ENCODE peak calls at places on chromosomes 3 and 15, in five cellular contexts. S is activated naive CD4-positive, alpha-beta T cell; K is stomach; X is EH; G is stimulated activated CD8-positive, alpha-beta memory T cell treated with anti-CD3 and anti-CD28 coated beads, Interleukin-7, amount 100 ng/mL, for 24 hours. N is an unnamed sample.

GRCh38 chr3:124907957-124908356 is 20.8 kb upstream of the ITGB5 start:
- DNase-seq in S (no peak), K (no peak), X (no peak), G (no peak), N (no peak)

GRCh38 chr15:99436472-99437314 is 129.1 kb upstream of the MEF2A start:
- DNase-seq in S (no peak), K (peak; percentile 20), X (no peak), G (no peak), N (no peak)

GRCh38 chr3:168952551-168952950 is 711.0 kb downstream of the MECOM start:
- DNase-seq in S (no peak), K (no peak), X (peak; percentile 11), G (no peak), N (peak; percentile 43)

GRCh38 chr15:78752492-78753358 is 58.5 kb downstream of the ADAMTS7 start:
- DNase-seq in S (no peak), K (no peak), X (no peak), G (no peak), N (no peak)

GRCh38 chr15:89187301-89187700 is 34.1 kb downstream of the RLBP1 start:
- DNase-seq in S (no peak), K (no peak), X (no peak), G (no peak), N (no peak)

GRCh38 chr3:58530354-58530865 is 6.6 kb downstream of the ACOX2 start:
- DNase-seq in S (no peak), K (no peak), X (no peak), G (no peak), N (no peak)

GRCh38 chr15:34984884-34985630 is 3.0 kb downstream of the ZNF770 start:
- DNase-seq in S (no peak), K (no peak), X (peak; percentile 5), G (no peak), N (peak; percentile 47)

GRCh38 chr15:82838096-82838735 is 28.8 kb downstream of the WHAMM start:
- DNase-seq in S (no peak), K (no peak), X (no peak), G (no peak), N (no peak)

GRCh38 chr3:61378321-61378720 is 127.1 kb upstream of the FHIT start:
- DNase-seq in S (no peak), K (no peak), X (peak; percentile 10), G (no peak), N (no peak)

GRCh38 chr15:78072080-78072892 is 5.2 kb downstream of the TBC1D2B start:
- DNase-seq in S (no peak), K (no peak), X (peak; percentile 94), G (no peak), N (peak; percentile 81)

GRCh38 chr3:28349397-28350000 is 875 bp upstream of the AZI2 start:
- DNase-seq in S (no peak), K (no peak), X (no peak), G (no peak), N (peak; percentile 72)

GRCh38 chr3:134407247-134407640 is 33.0 kb upstream of the AMOTL2 start:
- DNase-seq in S (no peak), K (no peak), X (peak; percentile 74), G (no peak), N (peak; percentile 67)

GRCh38 chr3:160378331-160379109 is 20.5 kb downstream of the IFT80 start:
- DNase-seq in S (no peak), K (no peak), X (no peak), G (no peak), N (peak; percentile 79)

GRCh38 chr3:188220097-188220788 is 66.3 kb downstream of the LPP start:
- DNase-seq in S (no peak), K (no peak), X (peak; percentile 67), G (no peak), N (peak; percentile 77)

GRCh38 chr3:126607214-126607908 is 47.6 kb downstream of the TXNRD3 start:
- DNase-seq in S (no peak), K (no peak), X (peak; percentile 74), G (no peak), N (peak; percentile 75)

GRCh38 chr3:11143476-11143875 is 10.8 kb upstream of the HRH1 start:
- DNase-seq in S (no peak), K (no peak), X (peak; percentile 40), G (no peak), N (peak; percentile 47)

GRCh38 chr3:13837751-13838150 is 42.1 kb downstream of the WNT7A start:
- DNase-seq in S (no peak), K (no peak), X (no peak), G (no peak), N (no peak)

GRCh38 chr3:42139740-42140453 is 48.7 kb downstream of the TRAK1 start:
- DNase-seq in S (no peak), K (no peak), X (no peak), G (no peak), N (no peak)